ENCODE peak calls at places on chromosomes 2 and 18, in five cellular contexts. M is breast epithelium, V is fibroblast of lung, Y is astrocyte of the cerebellum, T is hepatocyte. E is an unnamed sample.

GRCh38 chr2:217798743-217799552 is 203.8 kb downstream of the TNS1 start:
- DNase-seq in Y (no peak), V (no peak), T (no peak), M (no peak), E (no peak)

GRCh38 chr18:50461251-50461650 is 86.4 kb downstream of the SKA1 start:
- DNase-seq in M (no peak), V (no peak), Y (no peak), T (no peak), E (no peak)

GRCh38 chr2:210366675-210367080 is 51.7 kb upstream of the MYL1 start:
- DNase-seq in V (no peak), Y (no peak), M (no peak), T (no peak), E (no peak)

GRCh38 chr2:3656762-3657691 is 973 bp upstream of the ALLC start:
- DNase-seq in M (no peak), V (peak; percentile 54), T (no peak), Y (no peak), E (no peak)

GRCh38 chr18:29154758-29155725 is 978.1 kb upstream of the CDH2 start:
- DNase-seq in T (peak; percentile 13), M (peak; percentile 27), V (peak; percentile 38), Y (peak; percentile 78), E (peak; percentile 55)

GRCh38 chr2:28224648-28225471 is 167.8 kb upstream of the FOSL2 start:
- DNase-seq in V (peak; percentile 98), M (no peak), Y (peak; percentile 95), T (peak; percentile 24), E (peak; percentile 72)

GRCh38 chr2:236998250-236998649 is 87.4 kb upstream of the COPS8 start:
- DNase-seq in M (no peak), V (peak; percentile 52), Y (peak; percentile 37), T (no peak), E (no peak)

GRCh38 chr2:204486855-204487254 is 58.4 kb upstream of the PARD3B start:
- DNase-seq in Y (no peak), T (no peak), M (no peak), V (peak; percentile 81), E (no peak)

GRCh38 chr2:61328707-61329251 is 142.1 kb downstream of the USP34 start:
- DNase-seq in M (no peak), V (no peak), T (peak; percentile 16), Y (no peak), E (no peak)

GRCh38 chr2:45700407-45701013 is 49.0 kb downstream of the PRKCE start:
- DNase-seq in V (no peak), M (no peak), Y (no peak), T (no peak), E (no peak)

GRCh38 chr2:9109871-9110270 is 96.7 kb upstream of the ASAP2 start:
- DNase-seq in Y (no peak), V (no peak), T (no peak), M (no peak), E (no peak)

GRCh38 chr2:31335921-31336570 is 78.5 kb downstream of the XDH start:
- DNase-seq in V (peak; percentile 40), M (peak; percentile 83), T (no peak), Y (peak; percentile 53), E (no peak)

GRCh38 chr2:20115902-20116301 is 64.5 kb upstream of the LAPTM4A start:
- DNase-seq in M (no peak), T (peak; percentile 51), Y (no peak), V (no peak), E (no peak)

GRCh38 chr2:200306719-200306968 is 151 bp downstream of the SPATS2L start:
- DNase-seq in V (no peak), Y (no peak), T (no peak), M (no peak), E (no peak)

GRCh38 chr2:28465148-28465885 is 30.5 kb upstream of the PLB1 start:
- DNase-seq in T (no peak), V (no peak), M (no peak), Y (no peak), E (no peak)

GRCh38 chr18:55097406-55098170 is 138.3 kb upstream of the CCDC68 start:
- DNase-seq in V (peak; percentile 11), Y (no peak), M (no peak), T (peak; percentile 62), E (no peak)

GRCh38 chr2:28227498-28227897 is 165.2 kb upstream of the FOSL2 start:
- DNase-seq in T (no peak), M (no peak), Y (no peak), V (no peak), E (no peak)

GRCh38 chr2:28927878-28928277 is 33.4 kb downstream of the WDR43 start:
- DNase-seq in V (no peak), T (no peak), M (no peak), Y (no peak), E (peak; percentile 55)

GRCh38 chr18:46289458-46289857 is 185.3 kb downstream of the HAUS1 start:
- DNase-seq in M (no peak), V (no peak), T (no peak), Y (no peak), E (no peak)

GRCh38 chr18:58058720-58059119 is 14.7 kb downstream of the NEDD4L start:
- DNase-seq in Y (no peak), V (peak; percentile 8), M (no peak), T (no peak), E (no peak)

GRCh38 chr2:5365871-5366461 is 326.2 kb upstream of the SOX11 start:
- DNase-seq in T (peak; percentile 89), M (peak; percentile 26), V (peak; percentile 67), Y (peak; percentile 26), E (no peak)

DNA sequence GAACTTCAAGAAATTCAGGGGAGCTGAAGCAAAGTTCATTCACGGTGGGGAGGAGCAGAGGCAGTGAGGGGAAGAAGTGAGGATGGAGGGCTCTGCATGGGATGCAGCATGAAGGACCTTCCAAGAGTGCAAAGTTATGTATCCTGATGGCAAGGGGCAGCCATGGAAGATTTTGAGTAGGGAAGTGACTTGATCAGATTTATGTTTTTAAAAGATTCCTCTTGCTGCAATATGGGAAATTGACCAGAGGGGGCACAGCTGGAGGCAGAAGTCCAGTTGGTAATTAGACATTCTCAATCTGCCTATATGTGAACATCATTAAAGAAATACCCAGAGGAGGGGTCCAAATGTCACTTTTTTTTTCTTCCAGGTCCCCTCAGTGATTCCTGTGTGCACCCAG is 21.5 kb upstream of the ANXA4 start:
- DNase-seq in T (no peak), M (no peak), Y (no peak), V (no peak), E (no peak)
- TF ChIP-seq CTCF in T (peak; percentile 24), M (no peak), Y (peak; percentile 62), V (peak; percentile 57), E (peak; percentile 40)

GRCh38 chr2:85799215-85799956 is 45.6 kb downstream of the ATOH8 start:
- DNase-seq in T (peak; percentile 48), V (no peak), M (peak; percentile 38), Y (no peak), E (no peak)

GRCh38 chr2:85796549-85797262 is 42.9 kb downstream of the ATOH8 start:
- DNase-seq in V (no peak), T (no peak), Y (no peak), M (no peak), E (no peak)

GRCh38 chr2:85796046-85796548 is 42.3 kb downstream of the ATOH8 start:
- DNase-seq in Y (no peak), V (no peak), M (no peak), T (no peak), E (no peak)

GRCh38 chr2:85797263-85797660 is 43.5 kb downstream of the ATOH8 start:
- DNase-seq in Y (no peak), M (no peak), T (no peak), V (no peak), E (no peak)

DNA sequence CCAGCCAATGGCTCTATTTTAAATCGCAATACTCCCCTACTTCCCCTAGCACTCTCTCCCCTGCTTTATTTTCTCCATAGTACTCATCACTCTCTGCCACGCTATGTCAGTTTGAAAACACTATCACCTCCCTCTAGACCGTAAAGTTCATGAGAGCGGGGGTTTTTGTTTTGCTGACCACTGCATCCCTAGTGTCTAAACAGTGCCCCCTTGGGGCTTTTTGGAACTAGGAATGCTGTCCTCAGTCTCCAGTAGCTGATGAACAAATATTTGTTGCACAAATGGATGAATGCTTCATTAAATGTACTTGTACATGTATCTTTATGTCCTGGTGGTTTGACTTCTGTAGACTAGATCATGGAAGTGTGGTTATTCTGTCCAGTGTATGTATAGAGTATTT is 44.2 kb downstream of the ATOH8 start:
- DNase-seq in M (no peak), Y (no peak), T (no peak), V (peak; percentile 70), E (no peak)
- TF ChIP-seq CTCF in M (no peak), Y (peak; percentile 57), T (peak; percentile 37), V (peak; percentile 65), E (peak; percentile 43)

GRCh38 chr2:175107146-175107545 is 60.9 kb downstream of the ATF2 start:
- DNase-seq in Y (no peak), M (no peak), V (no peak), T (no peak), E (peak; percentile 9)

GRCh38 chr2:175111200-175111657 is 56.8 kb downstream of the ATF2 start:
- DNase-seq in T (peak; percentile 41), M (no peak), V (peak; percentile 68), Y (peak; percentile 16), E (peak; percentile 9)
- TF ChIP-seq CTCF in T (peak; percentile 64), M (peak; percentile 60), V (peak; percentile 68), Y (peak; percentile 51), E (peak; percentile 8)

DNA sequence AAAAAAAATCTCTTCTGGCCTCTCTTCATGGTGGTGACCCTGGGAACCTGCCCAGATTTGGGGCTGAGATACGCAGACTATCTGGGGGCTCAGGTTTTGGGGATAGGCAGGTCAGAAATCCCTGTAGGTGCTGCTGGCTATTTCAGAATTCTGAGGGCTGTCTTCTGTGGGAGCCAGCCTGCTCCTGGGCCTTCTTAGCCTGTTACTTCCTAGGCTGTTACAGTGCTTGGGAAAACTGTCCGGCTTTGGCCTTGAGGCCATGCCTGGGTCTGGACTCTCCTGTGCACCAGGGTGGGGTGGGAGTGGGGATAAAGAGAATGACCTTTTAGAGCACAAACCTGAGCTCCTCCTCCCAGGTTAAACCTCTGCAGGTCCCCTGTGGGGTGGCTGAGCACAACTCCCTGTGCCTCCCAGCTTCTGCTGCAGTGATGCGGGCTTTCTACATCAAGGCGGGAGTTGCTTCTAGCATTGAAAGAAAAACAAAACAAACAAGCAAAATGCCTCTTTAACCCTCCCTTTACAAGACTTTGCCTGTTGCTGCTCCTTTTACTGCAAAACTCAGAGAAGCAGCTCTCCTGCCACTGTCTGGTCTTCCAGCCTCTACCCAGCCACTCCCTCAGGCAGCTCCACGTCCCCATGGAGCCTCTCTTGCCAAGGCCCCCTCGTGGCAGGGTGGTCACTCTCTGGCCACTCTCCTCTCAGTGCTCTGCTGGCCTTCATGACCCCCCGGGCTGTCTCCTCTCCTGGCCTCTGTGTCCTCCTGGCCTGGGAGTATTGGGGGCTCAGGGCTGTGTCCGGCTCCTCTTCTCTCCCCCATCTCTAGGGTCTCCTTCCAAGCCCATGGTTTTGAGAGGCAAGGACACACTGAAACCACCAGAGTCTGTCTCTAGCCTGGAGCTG is 293.0 kb upstream of the HS6ST1 start:
- DNase-seq in T (no peak), M (no peak), Y (no peak), V (no peak), E (no peak)
- TF ChIP-seq CTCF in T (no peak), M (no peak), Y (no peak), V (no peak), E (no peak)